ENCODE peak calls at places on chromosomes 16 and 17, in six cellular contexts. F, V, X, W, R and Z are unnamed samples.

GRCh38 chr16:3467920-3468319 is 24.4 kb downstream of the NAA60 start:
- DNase-seq in R (peak), X (no peak), F (no peak), W (peak), V (no peak), Z (peak)

GRCh38 chr17:74210191-74211140 is 2.9 kb upstream of the TTYH2 start:
- DNase-seq in F (peak), W (peak), R (peak), V (peak), X (peak), Z (peak)

GRCh38 chr17:65817951-65818350 is 256.5 kb upstream of the AXIN2 start:
- DNase-seq in X (no peak), F (no peak), V (no peak), R (no peak), W (no peak), Z (no peak)

GRCh38 chr16:57949013-57949412 is 21.9 kb downstream of the CNGB1 start:
- DNase-seq in V (no peak), W (no peak), R (no peak), F (no peak), X (peak), Z (no peak)

GRCh38 chr17:67487506-67487905 is 110.4 kb downstream of the PITPNC1 start:
- DNase-seq in W (peak), F (no peak), V (no peak), X (no peak), R (no peak), Z (no peak)

GRCh38 chr17:59329558-59330313 is 1.7 kb upstream of the YPEL2 start:
- DNase-seq in F (peak), W (peak), X (peak), R (peak), V (peak), Z (peak)

GRCh38 chr16:84362410-84362809 is 5.9 kb upstream of the ATP2C2 start:
- DNase-seq in W (no peak), F (peak), X (peak), R (no peak), V (no peak), Z (no peak)

GRCh38 chr17:7436556-7437368 is 1.5 kb downstream of the TMEM102 start:
- DNase-seq in R (peak), F (peak), V (peak), X (peak), W (peak), Z (peak)

GRCh38 chr16:85969591-85969990 is 70.6 kb downstream of the IRF8 start:
- DNase-seq in V (no peak), W (no peak), R (no peak), F (no peak), X (peak), Z (no peak)

GRCh38 chr16:67656344-67657016 is 3.6 kb downstream of the ACD start:
- DNase-seq in R (no peak), X (no peak), V (no peak), F (no peak), W (no peak), Z (no peak)

GRCh38 chr16:16150117-16150877 is 73.0 kb downstream of the ABCC6 start:
- DNase-seq in R (peak), F (peak), V (no peak), X (no peak), W (peak), Z (no peak)
- TF ChIP-seq CTCF in R (no peak), F (no peak), V (no peak), X (no peak), W (no peak), Z (no peak)

DNA sequence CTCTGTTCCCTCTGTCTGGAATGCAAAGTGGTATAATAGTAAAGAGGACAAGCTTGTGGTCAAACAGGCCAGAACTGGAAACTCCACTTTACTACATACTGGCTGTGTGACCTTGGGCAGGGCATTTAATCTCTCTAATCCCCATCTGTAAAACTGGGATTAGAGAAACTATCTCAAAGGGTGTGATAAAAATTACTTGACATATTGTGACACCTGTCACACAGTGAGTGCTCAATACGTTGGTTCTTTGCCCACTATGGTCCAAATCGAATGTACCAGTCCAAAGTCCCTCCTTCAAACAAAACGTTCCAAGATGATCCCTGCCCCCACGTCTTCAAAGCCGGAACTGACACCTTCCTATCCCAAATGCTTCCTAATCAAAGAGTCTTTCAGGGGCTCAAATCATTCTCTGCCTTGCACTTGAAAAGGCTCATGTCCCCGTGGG is 734 bp downstream of the PGAP3 start:
- DNase-seq in W (no peak), F (no peak), X (no peak), R (no peak), V (no peak), Z (no peak)
- H3K4me3 ChIP-seq in W (peak), F (peak), X (peak), R (no peak), V (peak), Z (peak)

GRCh38 chr17:31597646-31598387 is 206.3 kb downstream of the RAB11FIP4 start:
- DNase-seq in F (no peak), W (no peak), V (no peak), R (no peak), X (no peak), Z (no peak)

GRCh38 chr17:31596382-31597323 is 205.2 kb downstream of the RAB11FIP4 start:
- DNase-seq in F (peak), R (peak), W (peak), V (peak), X (peak), Z (peak)

GRCh38 chr17:31594416-31594815 is 202.9 kb downstream of the RAB11FIP4 start:
- DNase-seq in W (no peak), R (no peak), F (no peak), X (no peak), V (no peak), Z (no peak)

GRCh38 chr17:31595076-31595475 is 203.6 kb downstream of the RAB11FIP4 start:
- DNase-seq in R (no peak), F (no peak), V (no peak), W (no peak), X (no peak), Z (peak)

DNA sequence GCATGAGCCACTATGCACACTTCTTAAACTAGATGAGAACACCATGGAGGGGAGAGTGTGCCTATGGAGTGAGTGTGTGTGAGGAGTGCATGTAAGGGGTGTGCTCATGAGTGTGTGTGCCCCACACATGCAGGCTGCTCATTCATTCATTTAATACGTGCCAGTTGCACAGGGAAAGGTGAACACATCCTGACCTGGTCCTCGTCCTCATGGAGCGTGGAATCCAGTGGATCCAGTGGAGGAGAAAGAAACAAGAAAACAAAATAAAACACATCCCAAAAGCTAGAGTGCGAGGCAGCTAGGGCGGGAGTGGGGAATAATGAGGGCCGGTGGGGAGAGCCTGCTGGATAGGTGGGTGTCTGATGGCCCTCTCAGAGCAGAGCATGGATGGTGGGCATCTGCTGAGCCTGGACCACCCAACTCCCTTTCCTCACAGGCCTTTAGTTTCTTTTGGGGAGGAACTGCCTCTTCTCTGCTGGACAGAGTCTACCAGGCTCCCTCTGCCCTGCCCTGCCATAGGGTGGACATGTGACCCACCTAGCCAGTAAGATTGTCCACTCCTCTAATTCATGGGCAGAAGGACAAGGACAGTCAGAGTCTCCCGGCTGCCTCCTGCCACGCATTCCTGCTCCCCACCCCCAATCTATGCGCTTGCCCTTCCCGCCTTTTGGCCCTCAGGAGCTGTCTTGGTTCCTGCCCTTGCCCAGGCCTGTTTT is 204.3 kb downstream of the RAB11FIP4 start:
- DNase-seq in W (no peak), R (no peak), X (no peak), V (no peak), F (no peak), Z (no peak)
- H3K9ac ChIP-seq in W (no peak), R (peak), X (no peak), V (peak), F (no peak), Z (no peak)

GRCh38 chr17:27593232-27593856 is 37.6 kb upstream of the LGALS9 start:
- DNase-seq in X (no peak), W (no peak), F (no peak), R (no peak), V (no peak), Z (no peak)
- TF ChIP-seq CTCF in X (peak), W (no peak), F (no peak), R (no peak), V (no peak), Z (no peak)